ENCODE peak calls at places on chromosomes 16 and 17, in six cellular contexts. L is ecto neural progenitor cell; O is ACHN; M is fibroblast of mammary gland; E is T-cell; Y is naive thymus-derived CD8-positive, alpha-beta T cell. S is an unnamed sample.

GRCh38 chr17:68343976-68344375 is 52.7 kb downstream of the ARSG start:
- DNase-seq in L (no peak), O (no peak), M (no peak), E (no peak), Y (no peak), S (no peak)

GRCh38 chr16:85569615-85570212 is 43.4 kb upstream of the GSE1 start:
- DNase-seq in L (no peak), O (no peak), M (peak; percentile 62), E (peak; percentile 29), Y (peak; percentile 40), S (no peak)

GRCh38 chr16:28974007-28974436 is 556 bp upstream of the SPNS1 start:
- DNase-seq in L (peak; percentile 78), O (peak; percentile 87), M (peak; percentile 76), E (no peak), Y (no peak), S (peak; percentile 72)

GRCh38 chr17:40477796-40478195 is 23.6 kb downstream of the TNS4 start:
- DNase-seq in L (no peak), O (no peak), M (no peak), E (no peak), Y (no peak), S (no peak)

GRCh38 chr16:66539628-66540469 is 10.1 kb downstream of the TK2 start:
- DNase-seq in L (no peak), O (peak; percentile 84), M (no peak), E (no peak), Y (no peak), S (no peak)

GRCh38 chr17:67238976-67239375 is 6.0 kb downstream of the HELZ start:
- DNase-seq in L (no peak), O (peak; percentile 98), M (no peak), E (no peak), Y (no peak), S (no peak)

GRCh38 chr16:87635541-87636049 is 33.3 kb downstream of the JPH3 start:
- DNase-seq in L (peak; percentile 74), O (peak; percentile 71), M (peak; percentile 32), E (peak; percentile 66), Y (peak; percentile 77), S (peak; percentile 42)

GRCh38 chr17:73690581-73691135 is 46.4 kb upstream of the SDK2 start:
- DNase-seq in L (peak; percentile 42), O (no peak), M (no peak), E (no peak), Y (no peak), S (no peak)

GRCh38 chr17:80359422-80360110 is 55.4 kb upstream of the ENDOV start:
- DNase-seq in L (no peak), O (no peak), M (peak; percentile 6), E (no peak), Y (no peak), S (no peak)

GRCh38 chr16:1906052-1906845 is 12.0 kb downstream of the HS3ST6 start:
- DNase-seq in L (no peak), O (no peak), M (no peak), E (no peak), Y (no peak), S (no peak)

GRCh38 chr16:57525761-57526160 is 10.6 kb downstream of the CCDC102A start:
- DNase-seq in L (no peak), O (peak; percentile 60), M (no peak), E (no peak), Y (no peak), S (no peak)

GRCh38 chr16:57527610-57528360 is 8.6 kb downstream of the CCDC102A start:
- DNase-seq in L (no peak), O (no peak), M (no peak), E (no peak), Y (no peak), S (no peak)

GRCh38 chr16:22948603-22949368 is 134.8 kb downstream of the HS3ST2 start:
- DNase-seq in L (peak; percentile 79), O (peak; percentile 66), M (peak; percentile 75), E (no peak), Y (peak; percentile 19), S (peak; percentile 64)

GRCh38 chr16:22326771-22327445 is 29.7 kb downstream of the POLR3E start:
- DNase-seq in L (no peak), O (no peak), M (no peak), E (no peak), Y (no peak), S (no peak)

GRCh38 chr16:1057252-1057932 is 15.2 kb upstream of the SSTR5 start:
- DNase-seq in L (peak; percentile 77), O (peak; percentile 45), M (peak; percentile 4), E (peak; percentile 33), Y (peak; percentile 67), S (no peak)

GRCh38 chr17:50908860-50909764 is 43.0 kb upstream of the TOB1 start:
- DNase-seq in L (no peak), O (no peak), M (no peak), E (peak; percentile 69), Y (peak; percentile 82), S (no peak)

GRCh38 chr17:49312722-49313121 is 49.3 kb downstream of the ZNF652 start:
- DNase-seq in L (no peak), O (no peak), M (no peak), E (no peak), Y (no peak), S (no peak)

GRCh38 chr17:10088444-10088843 is 110.0 kb downstream of the GAS7 start:
- DNase-seq in L (no peak), O (no peak), M (no peak), E (no peak), Y (no peak), S (no peak)

GRCh38 chr17:77471984-77472836 is 331.4 kb downstream of the SEC14L1 start:
- DNase-seq in L (peak; percentile 81), O (no peak), M (peak; percentile 71), E (no peak), Y (no peak), S (peak; percentile 45)

GRCh38 chr17:70780031-70780430 is 610.7 kb downstream of the KCNJ2 start:
- DNase-seq in L (no peak), O (no peak), M (peak; percentile 6), E (no peak), Y (no peak), S (peak; percentile 69)